ENCODE peak calls at places on chromosomes 3 and 15, in six cellular contexts. One of them, this sample, is unnamed.

GRCh38 chr3:128070898-128071591 is 18.8 kb downstream of the SEC61A1 start:
- DNase-seq in cardiac muscle cell: no peak
- DNase-seq in osteocyte: no peak
- DNase-seq in esophagus squamous epithelium: no peak
- DNase-seq in CD8-positive, alpha-beta T cell: no peak
- DNase-seq in endothelial cell: no peak
- DNase-seq in this sample: no peak

GRCh38 chr3:192850501-192850981 is 67.1 kb downstream of the MB21D2 start:
- DNase-seq in cardiac muscle cell: peak; percentile 50
- DNase-seq in osteocyte: no peak
- DNase-seq in esophagus squamous epithelium: no peak
- DNase-seq in CD8-positive, alpha-beta T cell: no peak
- DNase-seq in endothelial cell: no peak
- DNase-seq in this sample: no peak

GRCh38 chr15:96538506-96538905 is 208.0 kb downstream of the NR2F2 start:
- DNase-seq in cardiac muscle cell: no peak
- DNase-seq in osteocyte: no peak
- DNase-seq in esophagus squamous epithelium: no peak
- DNase-seq in CD8-positive, alpha-beta T cell: no peak
- DNase-seq in endothelial cell: no peak
- DNase-seq in this sample: no peak

GRCh38 chr3:114645392-114645791 is 351.6 kb downstream of the TIGIT start:
- DNase-seq in cardiac muscle cell: no peak
- DNase-seq in osteocyte: no peak
- DNase-seq in esophagus squamous epithelium: no peak
- DNase-seq in CD8-positive, alpha-beta T cell: no peak
- DNase-seq in endothelial cell: no peak
- DNase-seq in this sample: no peak

GRCh38 chr3:120142236-120142635 is 48.0 kb upstream of the GSK3B start:
- DNase-seq in cardiac muscle cell: no peak
- DNase-seq in osteocyte: no peak
- DNase-seq in esophagus squamous epithelium: no peak
- DNase-seq in CD8-positive, alpha-beta T cell: no peak
- DNase-seq in endothelial cell: no peak
- DNase-seq in this sample: no peak

GRCh38 chr3:177813322-177813721 is 616.0 kb upstream of the TBL1XR1 start:
- DNase-seq in cardiac muscle cell: peak; percentile 39
- DNase-seq in osteocyte: no peak
- DNase-seq in esophagus squamous epithelium: no peak
- DNase-seq in CD8-positive, alpha-beta T cell: no peak
- DNase-seq in endothelial cell: no peak
- DNase-seq in this sample: no peak

GRCh38 chr3:56467108-56467507 is 1.2 kb downstream of the ERC2 start:
- DNase-seq in cardiac muscle cell: peak; percentile 57
- DNase-seq in osteocyte: no peak
- DNase-seq in esophagus squamous epithelium: no peak
- DNase-seq in CD8-positive, alpha-beta T cell: no peak
- DNase-seq in endothelial cell: peak; percentile 81
- DNase-seq in this sample: peak; percentile 84

GRCh38 chr3:117557008-117557407 is 847.4 kb downstream of the TUSC7 start:
- DNase-seq in cardiac muscle cell: no peak
- DNase-seq in osteocyte: no peak
- DNase-seq in esophagus squamous epithelium: no peak
- DNase-seq in CD8-positive, alpha-beta T cell: no peak
- DNase-seq in endothelial cell: no peak
- DNase-seq in this sample: no peak

GRCh38 chr3:190175490-190175889 is 54.8 kb upstream of the P3H2 start:
- DNase-seq in cardiac muscle cell: peak; percentile 25
- DNase-seq in osteocyte: no peak
- DNase-seq in esophagus squamous epithelium: no peak
- DNase-seq in CD8-positive, alpha-beta T cell: no peak
- DNase-seq in endothelial cell: no peak
- DNase-seq in this sample: no peak

GRCh38 chr15:59301527-59301926 is 71.1 kb downstream of the MYO1E start:
- DNase-seq in cardiac muscle cell: no peak
- DNase-seq in osteocyte: no peak
- DNase-seq in esophagus squamous epithelium: no peak
- DNase-seq in CD8-positive, alpha-beta T cell: no peak
- DNase-seq in endothelial cell: no peak
- DNase-seq in this sample: no peak

GRCh38 chr3:27826448-27826847 is 104.3 kb upstream of the EOMES start:
- DNase-seq in cardiac muscle cell: no peak
- DNase-seq in osteocyte: no peak
- DNase-seq in esophagus squamous epithelium: no peak
- DNase-seq in CD8-positive, alpha-beta T cell: no peak
- DNase-seq in endothelial cell: no peak
- DNase-seq in this sample: no peak

GRCh38 chr15:39304201-39304841 is 276.6 kb upstream of the THBS1 start:
- DNase-seq in cardiac muscle cell: no peak
- DNase-seq in osteocyte: no peak
- DNase-seq in esophagus squamous epithelium: no peak
- DNase-seq in CD8-positive, alpha-beta T cell: no peak
- DNase-seq in endothelial cell: no peak
- DNase-seq in this sample: no peak

GRCh38 chr3:123533554-123534159 is 51.2 kb downstream of the HACD2 start:
- DNase-seq in cardiac muscle cell: peak; percentile 50
- DNase-seq in osteocyte: no peak
- DNase-seq in esophagus squamous epithelium: no peak
- DNase-seq in CD8-positive, alpha-beta T cell: no peak
- DNase-seq in endothelial cell: no peak
- DNase-seq in this sample: no peak

GRCh38 chr3:194285024-194285858 is 65.9 kb downstream of the CPN2 start:
- DNase-seq in cardiac muscle cell: peak; percentile 72
- DNase-seq in osteocyte: no peak
- DNase-seq in esophagus squamous epithelium: no peak
- DNase-seq in CD8-positive, alpha-beta T cell: no peak
- DNase-seq in endothelial cell: no peak
- DNase-seq in this sample: no peak

GRCh38 chr15:40593588-40594428 is at the start of gene KNL1:
- DNase-seq in cardiac muscle cell: peak; percentile 96
- DNase-seq in osteocyte: peak; percentile 97
- DNase-seq in esophagus squamous epithelium: peak; percentile 36
- DNase-seq in CD8-positive, alpha-beta T cell: peak; percentile 92
- DNase-seq in endothelial cell: peak; percentile 90
- DNase-seq in this sample: peak; percentile 92

GRCh38 chr15:40595219-40595618 is 1.2 kb downstream of the KNL1 start:
- DNase-seq in cardiac muscle cell: no peak
- DNase-seq in osteocyte: no peak
- DNase-seq in esophagus squamous epithelium: no peak
- DNase-seq in CD8-positive, alpha-beta T cell: no peak
- DNase-seq in endothelial cell: no peak
- DNase-seq in this sample: no peak

GRCh38 chr15:40595773-40596172 is 1.7 kb downstream of the KNL1 start:
- DNase-seq in cardiac muscle cell: peak; percentile 1
- DNase-seq in osteocyte: no peak
- DNase-seq in esophagus squamous epithelium: no peak
- DNase-seq in CD8-positive, alpha-beta T cell: no peak
- DNase-seq in endothelial cell: no peak
- DNase-seq in this sample: no peak

GRCh38 chr15:40593130-40593529 is 919 bp upstream of the KNL1 start:
- DNase-seq in cardiac muscle cell: no peak
- DNase-seq in osteocyte: no peak
- DNase-seq in esophagus squamous epithelium: no peak
- DNase-seq in CD8-positive, alpha-beta T cell: no peak
- DNase-seq in endothelial cell: no peak
- DNase-seq in this sample: no peak

GRCh38 chr15:40594429-40594836 is 384 bp downstream of the KNL1 start:
- DNase-seq in cardiac muscle cell: peak; percentile 57
- DNase-seq in osteocyte: peak; percentile 87
- DNase-seq in esophagus squamous epithelium: no peak
- DNase-seq in CD8-positive, alpha-beta T cell: no peak
- DNase-seq in endothelial cell: peak; percentile 65
- DNase-seq in this sample: peak; percentile 43
- TF ChIP-seq CTCF in cardiac muscle cell: peak; percentile 12
- TF ChIP-seq CTCF in osteocyte: peak; percentile 22
- TF ChIP-seq CTCF in esophagus squamous epithelium: peak; percentile 25
- TF ChIP-seq CTCF in CD8-positive, alpha-beta T cell: peak; percentile 36
- TF ChIP-seq CTCF in endothelial cell: no peak
- TF ChIP-seq CTCF in this sample: no peak

GRCh38 chr15:90388462-90389182 is 580 bp downstream of the IQGAP1 start:
- DNase-seq in cardiac muscle cell: peak; percentile 56
- DNase-seq in osteocyte: peak; percentile 89
- DNase-seq in esophagus squamous epithelium: no peak
- DNase-seq in CD8-positive, alpha-beta T cell: peak; percentile 70
- DNase-seq in endothelial cell: peak; percentile 55
- DNase-seq in this sample: peak; percentile 34
- TF ChIP-seq CTCF in cardiac muscle cell: no peak
- TF ChIP-seq CTCF in osteocyte: peak; percentile 23
- TF ChIP-seq CTCF in esophagus squamous epithelium: no peak
- TF ChIP-seq CTCF in CD8-positive, alpha-beta T cell: no peak
- TF ChIP-seq CTCF in endothelial cell: no peak
- TF ChIP-seq CTCF in this sample: no peak

GRCh38 chr3:134373942-134374790 is at the start of gene AMOTL2:
- DNase-seq in cardiac muscle cell: peak; percentile 98
- DNase-seq in osteocyte: peak; percentile 97
- DNase-seq in esophagus squamous epithelium: no peak
- DNase-seq in CD8-positive, alpha-beta T cell: no peak
- DNase-seq in endothelial cell: peak; percentile 87
- DNase-seq in this sample: peak; percentile 89
- TF ChIP-seq CTCF in cardiac muscle cell: no peak
- TF ChIP-seq CTCF in osteocyte: no peak
- TF ChIP-seq CTCF in esophagus squamous epithelium: no peak
- TF ChIP-seq CTCF in CD8-positive, alpha-beta T cell: no peak
- TF ChIP-seq CTCF in endothelial cell: no peak
- TF ChIP-seq CTCF in this sample: no peak

DNA sequence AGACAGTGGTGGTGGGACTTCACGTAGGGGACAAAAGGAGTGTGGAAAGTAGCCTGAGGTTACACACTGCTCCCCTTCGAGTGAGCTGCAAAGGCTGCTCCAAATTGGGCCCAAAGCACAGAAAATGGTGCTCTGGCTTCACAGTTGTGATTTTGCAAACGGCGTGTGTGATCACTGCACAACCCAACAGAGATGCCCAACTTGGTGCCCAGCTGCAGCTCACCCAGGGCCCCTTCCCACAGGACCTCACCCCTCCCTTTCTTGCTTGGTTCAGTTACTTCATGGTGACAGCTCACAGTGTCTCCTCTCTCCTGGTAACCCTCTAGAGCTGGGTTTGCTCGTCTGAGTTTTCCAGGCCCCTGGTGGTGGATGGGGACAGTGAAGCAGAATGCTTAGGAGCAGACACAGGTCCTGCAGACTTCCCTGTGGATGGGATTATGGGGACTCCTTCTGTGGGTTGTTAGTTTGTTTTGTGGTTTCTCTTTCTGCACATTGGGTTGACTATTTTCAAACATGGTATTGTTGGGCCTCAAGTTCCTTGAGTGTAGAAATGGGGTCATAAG is 98.3 kb downstream of the TOP2B start:
- DNase-seq in cardiac muscle cell: no peak
- DNase-seq in osteocyte: no peak
- DNase-seq in esophagus squamous epithelium: no peak
- DNase-seq in CD8-positive, alpha-beta T cell: no peak
- DNase-seq in endothelial cell: no peak
- DNase-seq in this sample: no peak
- TF ChIP-seq CTCF in cardiac muscle cell: no peak
- TF ChIP-seq CTCF in osteocyte: peak; percentile 6
- TF ChIP-seq CTCF in esophagus squamous epithelium: no peak
- TF ChIP-seq CTCF in CD8-positive, alpha-beta T cell: no peak
- TF ChIP-seq CTCF in endothelial cell: no peak
- TF ChIP-seq CTCF in this sample: peak; percentile 32

DNA sequence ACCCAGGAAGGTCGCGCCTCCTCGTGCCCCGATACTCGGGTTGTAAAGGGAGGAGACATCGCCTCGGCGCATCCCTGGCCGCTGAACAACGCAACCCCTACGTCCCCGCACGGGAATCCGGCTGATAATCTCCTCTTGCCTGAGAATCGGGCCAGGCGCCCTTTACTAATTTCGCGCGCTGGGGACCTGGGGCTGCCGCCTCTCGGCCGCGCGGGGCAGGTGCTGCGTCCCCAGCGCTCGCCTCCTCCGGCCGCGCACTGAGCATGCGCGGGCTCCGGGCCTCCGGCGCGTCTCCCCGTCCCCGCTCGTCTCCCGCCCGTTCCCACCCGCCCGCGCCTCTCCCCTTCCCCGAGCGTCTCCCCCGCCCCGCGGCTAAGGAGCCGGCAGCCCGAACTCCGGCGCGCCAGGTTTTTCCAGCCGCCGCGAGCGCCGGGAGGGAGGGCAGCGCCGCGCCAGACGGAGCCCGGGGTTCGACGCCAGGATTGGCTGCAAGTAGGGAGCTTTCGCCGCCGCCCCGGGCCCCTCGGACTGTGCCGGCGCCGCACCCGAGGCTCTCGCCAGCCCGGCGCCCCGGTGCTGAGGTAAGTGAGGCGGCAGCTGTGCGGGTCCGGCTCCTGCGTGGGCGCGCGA is at the start of gene CNTN4:
- DNase-seq in cardiac muscle cell: peak; percentile 6
- DNase-seq in osteocyte: peak; percentile 92
- DNase-seq in esophagus squamous epithelium: no peak
- DNase-seq in CD8-positive, alpha-beta T cell: no peak
- DNase-seq in endothelial cell: no peak
- DNase-seq in this sample: peak; percentile 86
- TF ChIP-seq CTCF in cardiac muscle cell: no peak
- TF ChIP-seq CTCF in osteocyte: peak; percentile 41
- TF ChIP-seq CTCF in esophagus squamous epithelium: no peak
- TF ChIP-seq CTCF in CD8-positive, alpha-beta T cell: no peak
- TF ChIP-seq CTCF in endothelial cell: no peak
- TF ChIP-seq CTCF in this sample: peak; percentile 47